ENCODE peak calls at places on chromosome 1, in six cellular contexts. I is kidney, G is esophagus squamous epithelium, Q is PC-9, L is GM12878, W is tibial artery. H is an unnamed sample. For H3K4me1, the result is how much of the 10 kb centered on the place peaks cover.

GRCh38 chr1:233304489-233305102 is 9.1 kb upstream of the PCNX2 start:
- DNase-seq in I (no peak), L (no peak), Q (no peak), G (no peak), W (no peak), H (no peak)

GRCh38 chr1:46673749-46674182 is 2.1 kb downstream of the TEX38 start:
- DNase-seq in G (no peak), I (no peak), L (no peak), Q (no peak), W (no peak), H (no peak)

GRCh38 chr1:179747611-179748010 is 4.5 kb downstream of the FAM163A start:
- DNase-seq in I (no peak), G (no peak), W (no peak), L (no peak), Q (no peak), H (no peak)

GRCh38 chr1:204148098-204148406 is 3.8 kb downstream of the ETNK2 start:
- DNase-seq in W (no peak), G (no peak), I (no peak), L (no peak), Q (no peak), H (no peak)

GRCh38 chr1:5970623-5971273 is 21.5 kb downstream of the NPHP4 start:
- DNase-seq in G (no peak), L (no peak), I (peak), W (peak), Q (no peak), H (no peak)

GRCh38 chr1:186848509-186849130 is 19.9 kb downstream of the PLA2G4A start:
- DNase-seq in W (no peak), Q (no peak), I (no peak), G (no peak), L (no peak), H (no peak)

GRCh38 chr1:112714313-112715263 is 544 bp downstream of the PPM1J start:
- DNase-seq in L (no peak), W (no peak), G (no peak), Q (peak), I (peak), H (no peak)

GRCh38 chr1:115991909-115992308 is 15.6 kb downstream of the SLC22A15 start:
- DNase-seq in W (no peak), Q (no peak), I (no peak), L (no peak), G (no peak), H (no peak)

GRCh38 chr1:217981430-217981829 is 303.7 kb upstream of the RRP15 start:
- DNase-seq in I (no peak), L (no peak), Q (no peak), G (no peak), W (no peak), H (no peak)

GRCh38 chr1:5949074-5949760 is 43.0 kb downstream of the NPHP4 start:
- DNase-seq in I (no peak), W (no peak), Q (no peak), L (no peak), G (no peak), H (no peak)

GRCh38 chr1:225446298-225446941 is 18.6 kb upstream of the LBR start:
- DNase-seq in G (no peak), Q (peak), I (no peak), L (no peak), W (peak), H (no peak)

GRCh38 chr1:156910309-156910782 is 10.1 kb upstream of the LRRC71 start:
- DNase-seq in W (no peak), G (no peak), I (peak), L (no peak), Q (no peak), H (no peak)

GRCh38 chr1:223235091-223235490 is 92.0 kb upstream of the TLR5 start:
- DNase-seq in G (no peak), I (no peak), L (no peak), W (no peak), Q (no peak), H (no peak)

GRCh38 chr1:33256701-33257387 is 552 bp downstream of the ZNF362 start:
- DNase-seq in W (no peak), Q (peak), L (no peak), G (peak), I (no peak), H (peak)

GRCh38 chr1:28078680-28079626 is 9.5 kb downstream of the EYA3 start:
- DNase-seq in Q (no peak), G (no peak), L (no peak), I (no peak), W (no peak), H (no peak)

GRCh38 chr1:150979007-150979722 is 2.9 kb upstream of the ANXA9 start:
- DNase-seq in W (peak), Q (peak), L (peak), I (peak), G (no peak), H (peak)
- H3K4me1 ChIP-seq in W (under half), Q (half or more), L (under half), I (under half), G (half or more), H (under half)

DNA sequence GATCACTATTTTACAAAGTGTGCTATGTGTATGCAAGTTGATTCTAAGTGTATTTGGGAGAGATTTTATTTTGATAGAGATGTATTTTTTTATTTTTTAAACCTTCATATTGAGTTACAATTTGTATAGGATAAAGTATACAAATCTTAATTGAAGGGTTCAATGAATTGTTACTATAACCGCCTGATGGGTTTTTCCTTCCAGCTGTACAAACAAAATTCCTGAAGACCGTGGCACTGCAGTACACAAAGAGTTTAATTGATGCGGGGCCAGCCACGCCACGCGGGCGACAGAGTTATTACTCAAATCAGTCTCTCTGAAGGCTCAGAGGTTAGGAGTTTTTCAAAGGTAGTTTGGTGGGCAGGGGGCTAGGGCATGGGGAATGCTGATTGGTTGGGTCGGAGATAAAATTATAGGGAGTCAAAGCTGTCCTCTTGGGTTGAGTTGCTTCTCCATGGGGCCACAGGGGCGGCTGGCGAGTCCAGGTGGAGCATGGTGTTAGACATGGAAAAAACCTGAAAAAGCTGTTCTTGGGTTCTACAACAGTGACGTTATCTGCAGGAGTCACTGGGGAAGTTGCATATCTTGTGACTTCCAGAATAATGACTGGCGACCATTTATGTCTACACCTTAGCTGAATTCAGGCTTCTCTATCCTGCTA is 12.8 kb upstream of the TMEM9 start:
- DNase-seq in W (no peak), I (no peak), G (no peak), Q (no peak), L (no peak), H (no peak)
- TF ChIP-seq CTCF in W (no peak), I (no peak), G (no peak), Q (no peak), L (no peak), H (no peak)

GRCh38 chr1:54289939-54290233 is 89.9 kb downstream of the MRPL37 start:
- DNase-seq in G (no peak), L (no peak), I (no peak), Q (no peak), W (peak), H (no peak)
- H3K4me1 ChIP-seq in G (half or more), L (under half), I (under half), Q (under half), W (half or more), H (half or more)

GRCh38 chr1:29122987-29123870 is 474 bp downstream of the TMEM200B start:
- DNase-seq in G (no peak), Q (no peak), I (peak), W (peak), L (no peak), H (peak)

GRCh38 chr1:29122662-29122986 is 1.1 kb downstream of the TMEM200B start:
- DNase-seq in L (no peak), W (peak), Q (peak), G (no peak), I (no peak), H (peak)

GRCh38 chr1:29120955-29121485 is 2.7 kb downstream of the TMEM200B start:
- DNase-seq in Q (no peak), L (no peak), W (peak), I (peak), G (no peak), H (peak)

GRCh38 chr1:29121516-29121937 is 2.2 kb downstream of the TMEM200B start:
- DNase-seq in W (no peak), G (no peak), L (no peak), I (peak), Q (no peak), H (no peak)

DNA sequence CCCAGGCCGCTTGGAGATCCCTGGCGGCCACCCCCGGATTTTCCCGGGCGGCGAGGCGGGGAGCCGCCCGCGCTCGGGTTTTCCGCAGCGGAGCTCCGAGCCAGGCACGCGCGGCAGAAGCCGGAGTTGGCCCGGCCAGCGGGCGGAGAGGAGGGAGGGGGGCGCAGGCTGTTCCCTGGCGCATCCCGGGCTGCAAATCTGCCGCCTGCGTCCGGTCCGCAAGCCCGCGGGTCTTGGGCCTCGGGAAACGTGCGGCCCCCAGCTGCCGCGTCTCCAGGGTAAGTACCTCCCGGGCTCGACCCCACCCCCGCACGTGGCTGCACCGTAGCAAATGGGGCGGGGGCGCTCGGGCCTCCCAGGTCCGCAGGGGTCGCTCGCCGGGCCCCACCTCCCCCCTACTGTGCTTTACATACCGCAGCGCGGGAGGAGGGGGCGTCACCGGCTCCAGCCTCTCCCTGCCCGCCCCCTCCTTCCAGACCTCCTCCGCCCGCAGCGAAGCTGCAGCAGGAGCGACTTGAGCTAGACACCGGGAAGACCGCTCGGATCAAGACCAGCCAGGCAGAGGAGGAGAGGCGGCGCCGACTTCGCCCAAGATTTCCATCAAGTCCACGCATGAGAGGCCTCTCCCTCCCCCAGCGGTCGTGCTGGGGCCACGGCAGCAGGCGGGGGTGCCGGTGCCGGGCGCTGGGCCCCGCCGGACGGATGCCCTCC is 1.6 kb downstream of the TMEM200B start:
- DNase-seq in L (no peak), G (no peak), I (peak), W (peak), Q (no peak), H (peak)
- TF ChIP-seq CTCF in L (no peak), G (no peak), I (no peak), W (peak), Q (no peak), H (no peak)

GRCh38 chr1:164604541-164604940 is 45.6 kb downstream of the PBX1 start:
- DNase-seq in I (no peak), G (no peak), W (no peak), Q (no peak), L (no peak), H (no peak)

GRCh38 chr1:164609084-164609483 is 50.1 kb downstream of the PBX1 start:
- DNase-seq in Q (no peak), W (no peak), I (no peak), G (no peak), L (no peak), H (no peak)

GRCh38 chr1:164605254-164606091 is 46.5 kb downstream of the PBX1 start:
- DNase-seq in W (no peak), G (no peak), L (no peak), Q (no peak), I (no peak), H (no peak)

GRCh38 chr1:164608651-164609057 is 49.7 kb downstream of the PBX1 start:
- DNase-seq in I (no peak), L (no peak), W (no peak), Q (no peak), G (no peak), H (no peak)

GRCh38 chr1:164607351-164607750 is 48.4 kb downstream of the PBX1 start:
- DNase-seq in W (no peak), Q (no peak), L (no peak), I (no peak), G (no peak), H (no peak)
- H3K4me1 ChIP-seq in W (under half), Q (under half), L (under half), I (under half), G (half or more), H (half or more)

DNA sequence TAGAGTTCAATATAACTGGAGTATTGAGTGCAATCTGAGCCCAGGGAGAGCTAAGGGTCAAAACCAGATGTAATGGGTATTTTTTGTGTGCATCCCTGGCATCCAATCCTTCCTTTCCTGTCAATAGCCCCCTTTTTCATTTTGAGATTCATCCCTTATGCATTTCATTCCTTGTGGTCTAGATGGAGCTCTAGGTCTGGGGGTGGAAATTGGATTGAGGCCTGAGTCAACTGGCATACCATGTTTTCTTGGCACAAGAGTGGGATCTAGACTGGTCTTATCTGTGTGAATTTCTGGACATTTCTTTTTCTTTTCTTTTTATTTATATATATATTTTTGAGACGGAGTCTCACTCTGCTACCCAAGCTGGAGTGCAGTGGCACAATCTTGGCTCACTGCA is 67.3 kb upstream of the RAB3GAP2 start:
- DNase-seq in Q (no peak), I (no peak), L (no peak), G (no peak), W (no peak), H (no peak)
- TF ChIP-seq CTCF in Q (no peak), I (no peak), L (no peak), G (no peak), W (no peak), H (peak)

DNA sequence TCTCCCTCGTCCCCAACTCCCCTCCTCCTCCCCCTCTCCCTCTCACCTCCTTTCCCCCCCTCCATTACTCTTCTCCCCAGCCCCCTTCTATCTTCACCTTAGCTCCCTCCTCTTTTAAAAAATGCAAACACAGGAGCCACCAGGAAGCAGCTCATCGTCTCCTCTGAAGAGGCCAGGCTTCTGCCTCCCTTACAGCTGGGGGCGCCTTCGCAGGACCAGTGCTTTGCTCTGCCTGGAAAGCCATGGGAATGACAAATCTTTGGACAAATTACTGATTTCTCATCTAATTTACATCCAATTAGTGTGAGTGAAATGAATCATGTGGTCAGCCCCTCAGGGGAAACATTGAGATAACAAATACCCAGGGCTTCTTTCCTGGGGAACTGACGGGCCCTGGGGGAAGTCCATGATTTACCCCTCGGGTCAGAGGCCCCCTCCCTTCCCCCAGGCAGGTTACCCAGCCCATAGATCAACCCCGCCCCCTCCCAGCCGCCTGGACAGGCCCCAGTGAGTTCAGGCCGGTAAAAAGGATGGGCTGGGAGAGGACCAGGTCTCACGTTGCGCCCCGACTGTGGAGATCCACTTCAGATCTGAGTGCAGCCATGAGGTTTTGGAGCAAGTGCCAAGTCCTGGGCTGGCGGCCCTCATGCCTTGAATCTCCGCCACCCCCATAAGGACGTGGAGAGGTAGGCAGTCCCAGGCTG is 300.9 kb downstream of the RRAGC start:
- DNase-seq in I (no peak), Q (no peak), L (peak), W (no peak), G (no peak), H (no peak)
- H3K4me1 ChIP-seq in I (under half), Q (under half), L (under half), W (under half), G (under half), H (under half)

GRCh38 chr1:21643624-21644023 is 25.5 kb downstream of the RAP1GAP start:
- DNase-seq in Q (no peak), I (no peak), L (no peak), W (no peak), G (no peak), H (no peak)

GRCh38 chr1:21647431-21648373 is 21.5 kb downstream of the RAP1GAP start:
- DNase-seq in W (no peak), G (no peak), L (no peak), Q (peak), I (no peak), H (no peak)

GRCh38 chr1:21645550-21645949 is 23.6 kb downstream of the RAP1GAP start:
- DNase-seq in G (no peak), L (no peak), Q (no peak), I (no peak), W (no peak), H (no peak)

GRCh38 chr1:21644348-21644747 is 24.8 kb downstream of the RAP1GAP start:
- DNase-seq in Q (no peak), L (no peak), G (no peak), I (no peak), W (no peak), H (no peak)

DNA sequence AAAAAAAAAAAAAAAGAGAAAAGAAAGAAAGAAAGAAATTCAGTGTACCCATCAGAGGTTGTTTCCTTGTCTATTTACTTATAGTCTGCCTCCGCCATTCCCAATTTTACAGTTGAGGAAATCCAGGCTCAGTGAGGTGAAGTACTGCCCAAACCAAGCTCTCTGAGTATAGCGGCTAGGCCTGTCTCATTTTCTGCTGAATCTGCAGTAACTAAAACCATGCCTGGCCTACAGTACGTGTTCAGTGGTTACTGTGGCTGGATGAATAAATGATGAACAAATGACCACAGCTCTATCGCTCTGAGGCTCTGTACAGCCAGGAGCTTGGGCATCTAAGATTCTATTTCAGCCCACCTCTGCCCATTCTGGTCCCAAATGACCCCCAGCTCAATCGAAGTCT is 24.3 kb downstream of the RAP1GAP start:
- DNase-seq in Q (no peak), L (no peak), I (no peak), W (no peak), G (no peak), H (no peak)
- TF ChIP-seq CTCF in Q (no peak), L (no peak), I (no peak), W (no peak), G (no peak), H (no peak)

GRCh38 chr1:17582124-17582768 is 42.7 kb downstream of the ARHGEF10L start:
- DNase-seq in G (no peak), Q (no peak), L (no peak), W (no peak), I (no peak), H (no peak)
- H3K4me1 ChIP-seq in G (half or more), Q (under half), L (under half), W (half or more), I (half or more), H (under half)

DNA sequence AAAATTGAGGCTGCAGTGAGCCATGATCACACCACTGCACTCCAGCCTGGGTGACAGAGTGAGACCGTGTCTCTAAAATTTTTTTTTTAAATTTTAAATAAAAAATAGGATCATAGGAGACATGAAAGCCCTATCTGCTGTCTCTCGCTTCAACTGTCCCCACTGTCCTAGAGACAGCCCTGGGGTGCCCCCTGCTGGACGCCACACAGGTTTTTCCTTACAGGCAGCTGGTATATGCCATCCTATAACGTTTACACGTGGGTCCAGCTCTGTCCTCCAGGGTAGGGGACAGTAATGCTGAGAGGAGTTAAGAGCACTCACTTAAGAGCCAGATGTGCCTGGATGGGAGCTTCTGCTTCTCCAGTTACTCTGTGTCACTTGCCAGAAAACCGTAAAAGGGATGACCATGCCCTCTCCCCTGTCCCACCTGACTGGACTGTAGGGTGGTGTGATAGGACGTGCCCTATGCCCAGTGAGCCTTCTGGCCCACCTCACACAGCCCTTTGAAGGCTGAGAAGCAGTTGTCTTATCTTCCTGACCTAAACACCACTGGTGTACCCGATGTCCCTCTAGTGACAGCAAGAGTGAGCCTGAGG is 8.5 kb downstream of the FBXO2 start:
- DNase-seq in W (peak), L (no peak), G (no peak), I (peak), Q (peak), H (peak)
- TF ChIP-seq CTCF in W (peak), L (peak), G (peak), I (peak), Q (peak), H (peak)

H was measured in left ventricle myocardium inferior.